ENCODE peak calls at places on chromosomes 13 and 19, in six cellular contexts. Y is transverse colon, O is stomach, B is GM23338, N is suprapubic skin, Z is HCT116. V is an unnamed sample.

GRCh38 chr19:40620161-40620485 is 19.0 kb downstream of the LTBP4 start:
- DNase-seq in O (no peak), Z (no peak), N (no peak), Y (no peak), B (no peak), V (no peak)

GRCh38 chr13:52048516-52048915 is 24.0 kb downstream of the UTP14C start:
- DNase-seq in N (no peak), Y (no peak), B (no peak), Z (no peak), O (no peak), V (no peak)

GRCh38 chr13:24004971-24005370 is 107.7 kb upstream of the C1QTNF9B start:
- DNase-seq in N (no peak), B (no peak), Z (no peak), O (no peak), Y (no peak), V (no peak)

GRCh38 chr13:40200273-40200978 is 466.0 kb downstream of the FOXO1 start:
- DNase-seq in B (no peak), Y (no peak), Z (no peak), O (no peak), N (no peak), V (no peak)

GRCh38 chr19:29662604-29663404 is 2.5 kb upstream of the PLEKHF1 start:
- DNase-seq in N (peak; percentile 89), O (peak; percentile 74), Y (peak; percentile 52), B (no peak), Z (no peak), V (peak; percentile 80)

GRCh38 chr13:41019027-41019487 is at the start of gene ELF1:
- DNase-seq in O (peak; percentile 59), Z (peak; percentile 85), B (peak; percentile 35), Y (peak; percentile 76), N (no peak), V (peak; percentile 77)

GRCh38 chr19:35247526-35248309 is 1.1 kb upstream of the LSR start:
- DNase-seq in B (peak; percentile 99), Z (peak; percentile 95), Y (peak; percentile 94), N (no peak), O (peak; percentile 93), V (peak; percentile 88)

GRCh38 chr19:4971424-4971793 is 2.5 kb downstream of the KDM4B start:
- DNase-seq in Z (no peak), Y (peak; percentile 65), N (peak; percentile 70), B (peak; percentile 82), O (peak; percentile 38), V (no peak)

GRCh38 chr13:75369986-75370385 is 112.0 kb downstream of the TBC1D4 start:
- DNase-seq in Y (no peak), B (no peak), O (no peak), N (no peak), Z (no peak), V (no peak)

GRCh38 chr13:75366380-75367280 is 115.3 kb downstream of the TBC1D4 start:
- DNase-seq in B (no peak), Y (no peak), N (no peak), O (no peak), Z (no peak), V (no peak)

GRCh38 chr13:75371223-75371622 is 110.7 kb downstream of the TBC1D4 start:
- DNase-seq in O (no peak), Y (no peak), Z (no peak), N (no peak), B (no peak), V (no peak)

GRCh38 chr13:75365724-75366173 is 116.2 kb downstream of the TBC1D4 start:
- DNase-seq in N (no peak), Y (no peak), O (no peak), Z (peak; percentile 80), B (peak; percentile 39), V (no peak)

GRCh38 chr13:75368167-75368566 is 113.8 kb downstream of the TBC1D4 start:
- DNase-seq in Y (no peak), Z (peak; percentile 38), B (no peak), N (no peak), O (no peak), V (peak; percentile 25)
- TF ChIP-seq POLR2AphosphoS5 in Y (no peak), Z (no peak), B (no peak), N (no peak), O (no peak), V (peak; percentile 16)

DNA sequence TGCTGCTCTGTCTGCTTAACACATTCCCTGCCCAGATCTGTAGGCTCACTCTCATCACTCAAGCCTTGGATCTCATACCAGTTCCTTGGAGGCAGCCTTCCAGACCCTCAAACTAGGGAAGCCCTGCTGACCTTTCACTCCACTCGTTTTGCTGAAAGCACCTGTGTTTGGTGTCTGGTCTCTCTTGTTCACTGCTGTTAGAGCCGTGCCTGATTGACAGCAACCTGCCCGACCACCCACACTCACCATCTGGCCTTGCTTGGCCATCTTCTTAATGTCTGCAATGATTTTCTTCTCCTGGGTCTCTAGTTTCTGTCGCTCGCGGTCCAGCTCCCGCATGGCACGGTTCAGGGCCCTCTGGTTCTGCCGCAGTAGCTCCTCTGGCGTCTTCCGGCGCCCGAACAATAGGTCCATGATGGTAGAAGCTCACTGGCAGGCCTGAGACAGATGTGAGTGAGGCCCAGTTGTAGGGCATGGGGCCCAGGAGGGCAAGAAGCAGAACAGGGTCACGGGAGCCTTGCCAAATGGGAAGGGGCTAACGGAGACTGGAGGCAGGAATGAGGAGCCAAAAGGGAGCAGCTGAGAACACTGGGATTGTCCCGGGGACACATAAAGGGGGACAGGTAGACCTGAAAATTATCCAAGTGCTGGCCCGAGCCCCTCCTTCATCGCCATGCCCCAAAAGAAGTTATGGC is 959 bp downstream of the CHMP2A start:
- DNase-seq in Y (no peak), B (no peak), O (no peak), Z (no peak), N (peak; percentile 79), V (no peak)
- H3K4me1 ChIP-seq in Y (peaks cover 34% of the 10 kb centered on the region), B (peaks cover 16% of the 10 kb centered on the region), O (peaks cover 54% of the 10 kb centered on the region), Z (peaks cover 37% of the 10 kb centered on the region), N (peaks cover 43% of the 10 kb centered on the region), V (peaks cover 11% of the 10 kb centered on the region)

DNA sequence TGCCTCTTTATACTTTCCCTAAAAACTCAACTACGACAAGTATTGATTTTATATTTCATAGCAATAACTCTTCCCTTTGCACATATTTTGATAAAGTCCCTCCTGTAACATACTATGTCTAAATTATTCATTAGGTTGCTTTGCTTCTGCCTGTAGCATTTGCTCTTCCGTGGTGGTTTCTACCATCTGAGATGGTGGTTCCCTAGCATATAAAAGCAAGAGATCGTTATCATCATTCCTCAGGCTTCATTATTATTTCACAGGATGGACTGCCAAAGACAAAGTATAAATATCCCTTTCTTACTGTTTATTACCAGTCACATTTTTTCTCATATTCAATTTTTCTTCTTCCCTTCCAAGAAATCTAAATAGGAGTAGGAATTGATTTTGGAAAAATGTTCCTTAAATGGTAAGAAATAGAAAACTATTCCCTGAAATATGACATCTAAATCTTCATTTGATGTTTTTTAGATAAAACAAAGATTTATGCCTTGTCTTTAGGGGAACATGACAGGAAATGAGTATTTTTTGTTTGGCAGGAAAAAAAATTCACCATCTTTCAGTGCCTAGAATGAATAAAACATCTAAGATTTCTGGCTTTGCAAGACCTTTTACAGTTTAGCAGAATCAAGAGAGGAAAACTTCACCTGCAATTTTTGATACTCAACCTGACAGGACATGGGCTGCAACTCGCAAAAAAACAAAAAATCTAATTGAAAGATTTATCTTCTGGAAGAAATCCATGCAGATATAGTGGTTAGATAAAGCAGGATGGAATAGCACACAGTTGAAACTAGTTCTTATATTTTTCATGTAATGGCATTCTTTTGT is 340.0 kb downstream of the SPRY2 start:
- DNase-seq in N (no peak), Z (no peak), O (no peak), Y (no peak), B (no peak), V (no peak)
- TF ChIP-seq POLR2AphosphoS5 in N (no peak), Z (no peak), O (no peak), Y (no peak), B (no peak), V (no peak)

GRCh38 chr13:27159806-27160563 is 11.6 kb downstream of the USP12 start:
- DNase-seq in Z (no peak), N (no peak), O (no peak), B (no peak), Y (no peak), V (no peak)
- H3K4me1 ChIP-seq in Z (no peaks in the 10 kb centered on the region), N (peaks cover 25% of the 10 kb centered on the region), O (peaks cover 42% of the 10 kb centered on the region), B (peaks cover 43% of the 10 kb centered on the region), Y (peaks cover 6% of the 10 kb centered on the region), V (no peaks in the 10 kb centered on the region)

GRCh38 chr13:112977525-112977924 is 8.5 kb downstream of the MCF2L start:
- DNase-seq in O (no peak), N (no peak), Y (no peak), B (no peak), Z (no peak), V (no peak)
- TF ChIP-seq POLR2AphosphoS5 in O (no peak), N (no peak), Y (no peak), B (no peak), Z (no peak), V (no peak)

DNA sequence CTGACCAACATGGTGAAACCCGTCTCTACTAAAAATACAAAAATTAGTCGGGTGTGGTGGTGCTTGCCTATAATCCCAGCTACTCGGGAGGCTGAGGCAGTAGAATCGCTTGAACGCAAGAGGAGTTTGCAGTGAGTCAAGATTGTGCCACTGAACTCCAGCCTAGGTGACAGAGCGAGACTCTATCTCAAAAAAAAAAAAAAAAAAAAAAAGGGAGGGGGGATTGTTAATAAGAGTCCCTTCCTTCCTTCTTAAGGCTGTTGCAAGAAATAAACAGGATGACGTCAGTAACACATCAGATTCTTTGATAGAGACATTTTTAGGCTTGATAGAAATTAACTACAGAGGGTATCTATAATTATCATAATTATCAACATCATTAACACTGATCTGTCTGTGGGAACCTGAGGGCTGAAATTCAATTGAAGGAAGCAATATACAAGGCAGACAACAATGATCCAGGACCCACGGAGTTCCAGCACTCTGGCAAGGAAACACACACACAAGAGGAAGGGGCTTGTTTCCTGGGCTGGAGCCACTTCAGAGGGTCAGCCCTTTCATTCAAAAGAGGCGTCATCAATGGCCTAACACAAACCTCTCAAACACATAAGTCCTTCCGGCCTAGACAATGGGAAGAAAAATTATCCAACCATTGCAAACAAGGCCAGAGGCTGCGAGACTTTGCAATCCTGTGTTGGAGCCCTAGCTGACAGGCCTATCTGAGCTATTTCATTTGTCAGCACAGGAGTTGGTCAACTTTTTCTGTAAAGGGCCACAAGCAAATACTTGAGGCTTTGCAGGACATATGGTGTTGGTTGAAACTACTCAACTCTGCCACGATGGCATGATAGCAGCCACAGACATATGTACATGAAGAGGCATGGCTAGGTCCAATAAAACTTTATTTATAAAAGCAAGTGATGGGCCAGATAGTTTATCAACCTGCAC is 105.3 kb downstream of the INSR start:
- DNase-seq in N (no peak), B (no peak), Y (no peak), Z (no peak), O (no peak), V (no peak)
- H3K4me1 ChIP-seq in N (peaks cover 2% of the 10 kb centered on the region), B (no peaks in the 10 kb centered on the region), Y (peaks cover 2% of the 10 kb centered on the region), Z (no peaks in the 10 kb centered on the region), O (peaks cover 33% of the 10 kb centered on the region), V (no peaks in the 10 kb centered on the region)

GRCh38 chr13:90445179-90445578 is 902.3 kb upstream of the MIR17HG start:
- DNase-seq in Z (peak; percentile 10), O (no peak), Y (no peak), N (no peak), B (peak; percentile 60), V (no peak)
- TF ChIP-seq POLR2AphosphoS5 in Z (no peak), O (no peak), Y (no peak), N (no peak), B (no peak), V (no peak)

GRCh38 chr13:30868806-30869470 is 37.1 kb upstream of the MEDAG start:
- DNase-seq in N (no peak), Z (no peak), O (no peak), Y (no peak), B (no peak), V (no peak)
- H3K4me1 ChIP-seq in N (peaks cover 62% of the 10 kb centered on the region), Z (peaks cover 44% of the 10 kb centered on the region), O (peaks cover 59% of the 10 kb centered on the region), Y (peaks cover 14% of the 10 kb centered on the region), B (peaks cover 51% of the 10 kb centered on the region), V (no peaks in the 10 kb centered on the region)

GRCh38 chr13:28501547-28501946 is 6.6 kb upstream of the FLT1 start:
- DNase-seq in Y (no peak), B (no peak), O (no peak), N (no peak), Z (no peak), V (no peak)
- TF ChIP-seq POLR2AphosphoS5 in Y (no peak), B (no peak), O (peak; percentile 13), N (no peak), Z (no peak), V (no peak)

V was measured in prostate gland.